ENCODE peak calls at places on chromosomes 3 and 15, in seven cellular contexts. One of them, this sample, is unnamed.

GRCh38 chr3:151686257-151686656 is 47.5 kb upstream of the AADACL2 start:
- DNase-seq in uterus: no peak
- DNase-seq in body of pancreas: no peak
- DNase-seq in sigmoid colon: no peak
- DNase-seq in H1: no peak
- DNase-seq in A549: no peak
- DNase-seq in endothelial cell of umbilical vein: no peak
- DNase-seq in this sample: no peak

GRCh38 chr3:24490151-24490550 is 4.5 kb downstream of the THRB start:
- DNase-seq in uterus: no peak
- DNase-seq in body of pancreas: no peak
- DNase-seq in sigmoid colon: no peak
- DNase-seq in H1: no peak
- DNase-seq in A549: no peak
- DNase-seq in endothelial cell of umbilical vein: no peak
- DNase-seq in this sample: no peak

GRCh38 chr3:191328383-191328962 is 721 bp upstream of the CCDC50 start:
- DNase-seq in uterus: no peak
- DNase-seq in body of pancreas: no peak
- DNase-seq in sigmoid colon: no peak
- DNase-seq in H1: no peak
- DNase-seq in A549: no peak
- DNase-seq in endothelial cell of umbilical vein: peak; percentile 22
- DNase-seq in this sample: peak; percentile 77

GRCh38 chr3:147267431-147267830 is 138.9 kb downstream of the ZIC4 start:
- DNase-seq in uterus: no peak
- DNase-seq in body of pancreas: no peak
- DNase-seq in sigmoid colon: no peak
- DNase-seq in H1: no peak
- DNase-seq in A549: no peak
- DNase-seq in endothelial cell of umbilical vein: no peak
- DNase-seq in this sample: no peak

GRCh38 chr15:97077930-97078329 is 747.4 kb downstream of the NR2F2 start:
- DNase-seq in uterus: no peak
- DNase-seq in body of pancreas: no peak
- DNase-seq in sigmoid colon: no peak
- DNase-seq in H1: no peak
- DNase-seq in A549: no peak
- DNase-seq in endothelial cell of umbilical vein: no peak
- DNase-seq in this sample: no peak

GRCh38 chr15:41241251-41241964 is 10.3 kb downstream of the CHP1 start:
- DNase-seq in uterus: no peak
- DNase-seq in body of pancreas: peak; percentile 65
- DNase-seq in sigmoid colon: no peak
- DNase-seq in H1: no peak
- DNase-seq in A549: no peak
- DNase-seq in endothelial cell of umbilical vein: peak; percentile 92
- DNase-seq in this sample: peak; percentile 62

GRCh38 chr3:140023616-140024530 is 88.9 kb downstream of the CLSTN2 start:
- DNase-seq in uterus: no peak
- DNase-seq in body of pancreas: no peak
- DNase-seq in sigmoid colon: peak; percentile 72
- DNase-seq in H1: no peak
- DNase-seq in A549: no peak
- DNase-seq in endothelial cell of umbilical vein: no peak
- DNase-seq in this sample: no peak

GRCh38 chr15:70165811-70166284 is 68.1 kb upstream of the TLE3 start:
- DNase-seq in uterus: peak; percentile 60
- DNase-seq in body of pancreas: peak; percentile 79
- DNase-seq in sigmoid colon: peak; percentile 90
- DNase-seq in H1: no peak
- DNase-seq in A549: no peak
- DNase-seq in endothelial cell of umbilical vein: peak; percentile 46
- DNase-seq in this sample: no peak

GRCh38 chr3:54837964-54838363 is 89.9 kb downstream of the LRTM1 start:
- DNase-seq in uterus: no peak
- DNase-seq in body of pancreas: no peak
- DNase-seq in sigmoid colon: no peak
- DNase-seq in H1: no peak
- DNase-seq in A549: no peak
- DNase-seq in endothelial cell of umbilical vein: no peak
- DNase-seq in this sample: no peak

GRCh38 chr15:62453979-62454378 is 288.9 kb upstream of the C2CD4B start:
- DNase-seq in uterus: no peak
- DNase-seq in body of pancreas: no peak
- DNase-seq in sigmoid colon: peak; percentile 47
- DNase-seq in H1: no peak
- DNase-seq in A549: no peak
- DNase-seq in endothelial cell of umbilical vein: no peak
- DNase-seq in this sample: no peak

GRCh38 chr3:71779674-71780377 is 5.1 kb downstream of the PROK2 start:
- DNase-seq in uterus: no peak
- DNase-seq in body of pancreas: no peak
- DNase-seq in sigmoid colon: no peak
- DNase-seq in H1: no peak
- DNase-seq in A549: no peak
- DNase-seq in endothelial cell of umbilical vein: no peak
- DNase-seq in this sample: no peak

GRCh38 chr3:177053107-177053506 is 144.2 kb downstream of the TBL1XR1 start:
- DNase-seq in uterus: no peak
- DNase-seq in body of pancreas: no peak
- DNase-seq in sigmoid colon: no peak
- DNase-seq in H1: no peak
- DNase-seq in A549: no peak
- DNase-seq in endothelial cell of umbilical vein: no peak
- DNase-seq in this sample: no peak

GRCh38 chr3:66038384-66038725 is 363 bp downstream of the MAGI1 start:
- DNase-seq in uterus: no peak
- DNase-seq in body of pancreas: no peak
- DNase-seq in sigmoid colon: no peak
- DNase-seq in H1: peak; percentile 54
- DNase-seq in A549: no peak
- DNase-seq in endothelial cell of umbilical vein: no peak
- DNase-seq in this sample: no peak

GRCh38 chr3:66036586-66037061 is 2.1 kb downstream of the MAGI1 start:
- DNase-seq in uterus: no peak
- DNase-seq in body of pancreas: peak; percentile 20
- DNase-seq in sigmoid colon: no peak
- DNase-seq in H1: peak; percentile 59
- DNase-seq in A549: no peak
- DNase-seq in endothelial cell of umbilical vein: peak; percentile 29
- DNase-seq in this sample: no peak

GRCh38 chr3:66038726-66039589 is at the start of gene MAGI1:
- DNase-seq in uterus: peak; percentile 91
- DNase-seq in body of pancreas: peak; percentile 95
- DNase-seq in sigmoid colon: peak; percentile 96
- DNase-seq in H1: peak; percentile 91
- DNase-seq in A549: peak; percentile 93
- DNase-seq in endothelial cell of umbilical vein: peak; percentile 97
- DNase-seq in this sample: peak; percentile 70

GRCh38 chr3:66037986-66038369 is 740 bp downstream of the MAGI1 start:
- DNase-seq in uterus: no peak
- DNase-seq in body of pancreas: peak; percentile 26
- DNase-seq in sigmoid colon: no peak
- DNase-seq in H1: peak; percentile 59
- DNase-seq in A549: no peak
- DNase-seq in endothelial cell of umbilical vein: no peak
- DNase-seq in this sample: no peak

DNA sequence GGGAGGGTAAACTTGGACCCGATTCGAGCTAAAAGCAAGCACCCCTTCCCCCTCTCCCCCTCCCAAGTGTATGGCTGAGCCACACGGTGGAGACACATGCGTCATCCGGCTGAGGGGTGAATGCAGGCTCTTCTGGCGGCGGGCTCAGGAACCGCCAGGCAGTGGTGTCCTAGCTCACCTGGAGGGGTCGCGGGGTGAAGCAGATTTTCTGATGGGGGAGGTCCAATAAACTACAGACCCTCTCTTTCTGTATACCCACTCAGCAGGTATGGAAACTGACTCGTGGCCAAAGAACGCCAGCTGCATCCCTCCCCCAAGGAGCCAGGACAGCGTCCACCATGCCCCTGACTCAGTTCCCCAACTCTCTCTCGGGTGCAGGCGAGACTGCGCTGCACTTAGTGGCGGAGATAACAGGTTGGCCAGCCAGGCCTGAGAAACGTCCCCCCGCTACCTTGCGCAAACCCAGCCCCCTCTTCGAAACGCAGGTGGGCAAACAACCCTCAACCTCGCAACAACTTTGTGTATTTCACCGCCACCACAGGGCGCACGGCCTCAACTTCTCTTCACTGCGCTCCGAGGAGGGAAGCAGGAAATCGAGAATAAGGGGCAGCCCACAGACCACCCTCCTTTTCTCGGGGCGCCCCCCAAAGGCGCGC is 1.3 kb downstream of the MAGI1 start:
- DNase-seq in uterus: peak; percentile 37
- DNase-seq in body of pancreas: peak; percentile 75
- DNase-seq in sigmoid colon: peak; percentile 71
- DNase-seq in H1: peak; percentile 66
- DNase-seq in A549: peak; percentile 26
- DNase-seq in endothelial cell of umbilical vein: peak; percentile 62
- DNase-seq in this sample: no peak
- TF ChIP-seq POLR2A in uterus: no peak
- TF ChIP-seq POLR2A in body of pancreas: peak; percentile 23
- TF ChIP-seq POLR2A in sigmoid colon: no peak
- TF ChIP-seq POLR2A in H1: no peak
- TF ChIP-seq POLR2A in A549: no peak
- TF ChIP-seq POLR2A in endothelial cell of umbilical vein: no peak
- TF ChIP-seq POLR2A in this sample: no peak

GRCh38 chr15:68621535-68621934 is 42.7 kb downstream of the CORO2B start:
- DNase-seq in uterus: no peak
- DNase-seq in body of pancreas: no peak
- DNase-seq in sigmoid colon: no peak
- DNase-seq in H1: no peak
- DNase-seq in A549: no peak
- DNase-seq in endothelial cell of umbilical vein: no peak
- DNase-seq in this sample: no peak

GRCh38 chr15:68618339-68619302 is 39.8 kb downstream of the CORO2B start:
- DNase-seq in uterus: no peak
- DNase-seq in body of pancreas: no peak
- DNase-seq in sigmoid colon: no peak
- DNase-seq in H1: no peak
- DNase-seq in A549: no peak
- DNase-seq in endothelial cell of umbilical vein: peak; percentile 77
- DNase-seq in this sample: no peak

GRCh38 chr15:68623301-68623892 is 44.6 kb downstream of the CORO2B start:
- DNase-seq in uterus: no peak
- DNase-seq in body of pancreas: no peak
- DNase-seq in sigmoid colon: no peak
- DNase-seq in H1: no peak
- DNase-seq in A549: no peak
- DNase-seq in endothelial cell of umbilical vein: no peak
- DNase-seq in this sample: no peak

GRCh38 chr15:68619303-68619698 is 40.5 kb downstream of the CORO2B start:
- DNase-seq in uterus: no peak
- DNase-seq in body of pancreas: no peak
- DNase-seq in sigmoid colon: no peak
- DNase-seq in H1: no peak
- DNase-seq in A549: no peak
- DNase-seq in endothelial cell of umbilical vein: no peak
- DNase-seq in this sample: no peak

GRCh38 chr15:68620721-68621528 is 42.1 kb downstream of the CORO2B start:
- DNase-seq in uterus: peak; percentile 93
- DNase-seq in body of pancreas: peak; percentile 63
- DNase-seq in sigmoid colon: peak; percentile 96
- DNase-seq in H1: no peak
- DNase-seq in A549: no peak
- DNase-seq in endothelial cell of umbilical vein: no peak
- DNase-seq in this sample: no peak
- TF ChIP-seq POLR2A in uterus: no peak
- TF ChIP-seq POLR2A in body of pancreas: no peak
- TF ChIP-seq POLR2A in sigmoid colon: no peak
- TF ChIP-seq POLR2A in H1: no peak
- TF ChIP-seq POLR2A in A549: no peak
- TF ChIP-seq POLR2A in endothelial cell of umbilical vein: no peak
- TF ChIP-seq POLR2A in this sample: no peak

DNA sequence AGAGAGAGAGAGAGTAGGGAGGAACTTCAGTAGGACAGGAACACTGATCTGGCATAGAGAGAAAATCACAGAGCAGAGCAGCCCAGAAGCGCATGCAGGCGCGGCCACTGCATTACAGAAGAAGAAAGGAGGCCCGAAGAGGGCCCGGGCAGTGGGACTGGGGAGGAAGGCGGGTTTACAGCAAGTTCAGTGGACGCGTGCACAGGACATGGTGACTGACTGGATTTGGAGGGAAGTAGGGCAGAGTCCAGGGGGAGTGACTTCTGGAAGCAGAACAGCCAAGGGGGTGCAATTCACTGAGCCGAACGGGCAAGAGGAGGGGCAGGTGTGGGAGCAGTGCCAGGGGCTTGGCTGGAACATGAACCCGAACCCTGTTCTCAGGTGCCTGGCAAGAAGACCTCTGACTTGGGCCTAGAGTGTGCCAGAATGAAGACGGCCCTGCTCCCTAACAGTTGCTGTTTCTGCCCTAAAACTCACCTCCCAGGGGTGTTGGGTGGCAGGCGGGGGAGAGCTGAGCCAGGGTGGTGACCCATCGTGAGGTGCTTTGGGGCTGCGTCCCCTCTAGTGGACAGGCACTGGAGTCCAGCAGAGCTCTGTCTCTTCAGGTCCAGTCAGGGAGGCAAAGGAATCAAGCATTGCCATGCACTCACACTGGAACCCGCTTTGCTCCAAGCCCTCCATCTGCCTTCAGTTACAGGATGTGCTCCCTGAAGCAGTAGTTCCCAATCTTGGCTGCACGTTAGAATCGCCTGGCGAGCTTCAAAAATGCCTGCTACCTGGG is 101.2 kb upstream of the HES1 start:
- DNase-seq in uterus: no peak
- DNase-seq in body of pancreas: no peak
- DNase-seq in sigmoid colon: no peak
- DNase-seq in H1: no peak
- DNase-seq in A549: no peak
- DNase-seq in endothelial cell of umbilical vein: no peak
- DNase-seq in this sample: no peak
- TF ChIP-seq POLR2A in uterus: no peak
- TF ChIP-seq POLR2A in body of pancreas: no peak
- TF ChIP-seq POLR2A in sigmoid colon: no peak
- TF ChIP-seq POLR2A in H1: no peak
- TF ChIP-seq POLR2A in A549: no peak
- TF ChIP-seq POLR2A in endothelial cell of umbilical vein: no peak
- TF ChIP-seq POLR2A in this sample: no peak

DNA sequence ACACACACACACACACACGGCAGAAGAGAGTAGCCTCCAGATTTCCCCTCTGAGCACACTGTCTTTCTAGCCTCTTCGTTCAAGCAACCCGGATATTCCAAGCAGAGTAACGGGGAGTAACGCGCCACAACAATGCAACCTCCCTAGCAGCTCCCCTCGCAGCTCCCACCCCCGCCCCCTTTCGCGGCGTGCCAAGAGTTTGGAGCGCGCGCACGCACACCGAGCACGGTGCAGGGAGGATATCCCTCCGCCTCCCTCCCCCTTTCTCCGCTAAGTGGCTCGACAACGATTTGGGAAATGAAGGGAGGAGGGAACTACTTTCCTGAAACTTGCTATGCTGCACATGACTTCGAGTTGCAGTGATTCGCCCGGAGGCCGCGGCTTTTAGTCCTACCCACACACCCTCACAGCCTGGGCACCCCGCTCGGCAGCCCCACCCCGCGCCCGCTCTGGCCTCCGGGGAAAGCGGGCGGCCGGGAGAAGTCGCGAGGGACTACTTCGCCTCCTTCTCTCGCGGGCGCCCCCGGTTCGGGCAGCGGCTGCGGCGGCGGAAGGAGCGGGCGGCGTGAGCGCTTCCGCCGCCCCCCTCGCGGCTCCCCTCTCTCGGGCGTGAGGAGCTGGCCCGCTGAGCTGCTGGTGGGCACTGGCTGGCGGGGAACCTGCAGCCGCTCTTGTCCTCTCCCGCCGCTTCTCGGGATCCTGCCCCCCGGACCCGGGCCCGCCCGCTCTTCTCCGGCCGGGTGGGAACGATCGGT is 733 bp upstream of the SPRED1 start:
- DNase-seq in uterus: peak; percentile 92
- DNase-seq in body of pancreas: peak; percentile 90
- DNase-seq in sigmoid colon: peak; percentile 95
- DNase-seq in H1: peak; percentile 88
- DNase-seq in A549: peak; percentile 98
- DNase-seq in endothelial cell of umbilical vein: peak; percentile 95
- DNase-seq in this sample: peak; percentile 94
- TF ChIP-seq POLR2A in uterus: peak; percentile 52
- TF ChIP-seq POLR2A in body of pancreas: peak; percentile 58
- TF ChIP-seq POLR2A in sigmoid colon: no peak
- TF ChIP-seq POLR2A in H1: peak; percentile 84
- TF ChIP-seq POLR2A in A549: peak; percentile 50
- TF ChIP-seq POLR2A in endothelial cell of umbilical vein: no peak
- TF ChIP-seq POLR2A in this sample: peak; percentile 34